ENCODE peak calls at places on chromosomes 7 and 10, in eight cellular contexts. One of them, this sample, is unnamed.

GRCh38 chr10:73758704-73759511 is 14.7 kb downstream of the SEC24C start:
- DNase-seq in iris pigment epithelial cell: no peak
- DNase-seq in globus pallidus: no peak
- DNase-seq in T-helper 9 cell: no peak
- DNase-seq in tibial nerve: no peak
- DNase-seq in stimulated activated CD8-positive, alpha-beta memory T cell treated with anti-CD3 and anti-CD28 coated beads, Interleukin-15, amount 100 ng/mL, for 24 hours: no peak
- DNase-seq in stimulated activated CD4-positive, alpha-beta T cell treated with anti-CD3 and anti-CD28 coated beads, Interleukin-2, amount 100 ng/mL, for 48 hours: no peak
- DNase-seq in hypothalamus: no peak
- DNase-seq in this sample: no peak

GRCh38 chr10:82778908-82779307 is 903.9 kb downstream of the NRG3 start:
- DNase-seq in iris pigment epithelial cell: no peak
- DNase-seq in globus pallidus: no peak
- DNase-seq in T-helper 9 cell: no peak
- DNase-seq in tibial nerve: no peak
- DNase-seq in stimulated activated CD8-positive, alpha-beta memory T cell treated with anti-CD3 and anti-CD28 coated beads, Interleukin-15, amount 100 ng/mL, for 24 hours: no peak
- DNase-seq in stimulated activated CD4-positive, alpha-beta T cell treated with anti-CD3 and anti-CD28 coated beads, Interleukin-2, amount 100 ng/mL, for 48 hours: no peak
- DNase-seq in hypothalamus: no peak
- DNase-seq in this sample: no peak

GRCh38 chr7:149884541-149884940 is 10.8 kb downstream of the ATP6V0E2 start:
- DNase-seq in iris pigment epithelial cell: no peak
- DNase-seq in globus pallidus: no peak
- DNase-seq in T-helper 9 cell: no peak
- DNase-seq in tibial nerve: no peak
- DNase-seq in stimulated activated CD8-positive, alpha-beta memory T cell treated with anti-CD3 and anti-CD28 coated beads, Interleukin-15, amount 100 ng/mL, for 24 hours: no peak
- DNase-seq in stimulated activated CD4-positive, alpha-beta T cell treated with anti-CD3 and anti-CD28 coated beads, Interleukin-2, amount 100 ng/mL, for 48 hours: no peak
- DNase-seq in hypothalamus: no peak
- DNase-seq in this sample: no peak

GRCh38 chr7:129370812-129371211 is 63.4 kb upstream of the STRIP2 start:
- DNase-seq in iris pigment epithelial cell: no peak
- DNase-seq in globus pallidus: no peak
- DNase-seq in T-helper 9 cell: no peak
- DNase-seq in tibial nerve: no peak
- DNase-seq in stimulated activated CD8-positive, alpha-beta memory T cell treated with anti-CD3 and anti-CD28 coated beads, Interleukin-15, amount 100 ng/mL, for 24 hours: no peak
- DNase-seq in stimulated activated CD4-positive, alpha-beta T cell treated with anti-CD3 and anti-CD28 coated beads, Interleukin-2, amount 100 ng/mL, for 48 hours: no peak
- DNase-seq in hypothalamus: no peak
- DNase-seq in this sample: no peak

GRCh38 chr10:22246680-22247391 is 29.0 kb upstream of the EBLN1 start:
- DNase-seq in iris pigment epithelial cell: peak
- DNase-seq in globus pallidus: no peak
- DNase-seq in T-helper 9 cell: no peak
- DNase-seq in tibial nerve: no peak
- DNase-seq in stimulated activated CD8-positive, alpha-beta memory T cell treated with anti-CD3 and anti-CD28 coated beads, Interleukin-15, amount 100 ng/mL, for 24 hours: no peak
- DNase-seq in stimulated activated CD4-positive, alpha-beta T cell treated with anti-CD3 and anti-CD28 coated beads, Interleukin-2, amount 100 ng/mL, for 48 hours: no peak
- DNase-seq in hypothalamus: no peak
- DNase-seq in this sample: peak

GRCh38 chr10:44366936-44367630 is 17.8 kb downstream of the CXCL12 start:
- DNase-seq in iris pigment epithelial cell: no peak
- DNase-seq in globus pallidus: no peak
- DNase-seq in T-helper 9 cell: no peak
- DNase-seq in tibial nerve: no peak
- DNase-seq in stimulated activated CD8-positive, alpha-beta memory T cell treated with anti-CD3 and anti-CD28 coated beads, Interleukin-15, amount 100 ng/mL, for 24 hours: no peak
- DNase-seq in stimulated activated CD4-positive, alpha-beta T cell treated with anti-CD3 and anti-CD28 coated beads, Interleukin-2, amount 100 ng/mL, for 48 hours: no peak
- DNase-seq in hypothalamus: no peak
- DNase-seq in this sample: peak

GRCh38 chr10:71575934-71576801 is 143.4 kb downstream of the C10orf105 start:
- DNase-seq in iris pigment epithelial cell: no peak
- DNase-seq in globus pallidus: no peak
- DNase-seq in T-helper 9 cell: no peak
- DNase-seq in tibial nerve: no peak
- DNase-seq in stimulated activated CD8-positive, alpha-beta memory T cell treated with anti-CD3 and anti-CD28 coated beads, Interleukin-15, amount 100 ng/mL, for 24 hours: no peak
- DNase-seq in stimulated activated CD4-positive, alpha-beta T cell treated with anti-CD3 and anti-CD28 coated beads, Interleukin-2, amount 100 ng/mL, for 48 hours: no peak
- DNase-seq in hypothalamus: no peak
- DNase-seq in this sample: no peak

GRCh38 chr10:70967591-70968588 is 79.5 kb upstream of the PCBD1 start:
- DNase-seq in iris pigment epithelial cell: peak
- DNase-seq in globus pallidus: no peak
- DNase-seq in T-helper 9 cell: no peak
- DNase-seq in tibial nerve: no peak
- DNase-seq in stimulated activated CD8-positive, alpha-beta memory T cell treated with anti-CD3 and anti-CD28 coated beads, Interleukin-15, amount 100 ng/mL, for 24 hours: no peak
- DNase-seq in stimulated activated CD4-positive, alpha-beta T cell treated with anti-CD3 and anti-CD28 coated beads, Interleukin-2, amount 100 ng/mL, for 48 hours: no peak
- DNase-seq in hypothalamus: no peak
- DNase-seq in this sample: no peak

GRCh38 chr10:24114561-24114960 is 94.4 kb upstream of the KIAA1217 start:
- DNase-seq in iris pigment epithelial cell: no peak
- DNase-seq in globus pallidus: no peak
- DNase-seq in T-helper 9 cell: no peak
- DNase-seq in tibial nerve: no peak
- DNase-seq in stimulated activated CD8-positive, alpha-beta memory T cell treated with anti-CD3 and anti-CD28 coated beads, Interleukin-15, amount 100 ng/mL, for 24 hours: no peak
- DNase-seq in stimulated activated CD4-positive, alpha-beta T cell treated with anti-CD3 and anti-CD28 coated beads, Interleukin-2, amount 100 ng/mL, for 48 hours: no peak
- DNase-seq in hypothalamus: no peak
- DNase-seq in this sample: no peak

GRCh38 chr7:15571303-15571878 is 9.6 kb upstream of the AGMO start:
- DNase-seq in iris pigment epithelial cell: peak
- DNase-seq in globus pallidus: no peak
- DNase-seq in T-helper 9 cell: no peak
- DNase-seq in tibial nerve: no peak
- DNase-seq in stimulated activated CD8-positive, alpha-beta memory T cell treated with anti-CD3 and anti-CD28 coated beads, Interleukin-15, amount 100 ng/mL, for 24 hours: no peak
- DNase-seq in stimulated activated CD4-positive, alpha-beta T cell treated with anti-CD3 and anti-CD28 coated beads, Interleukin-2, amount 100 ng/mL, for 48 hours: no peak
- DNase-seq in hypothalamus: no peak
- DNase-seq in this sample: peak

GRCh38 chr10:58017719-58018367 is 249.9 kb downstream of the IPMK start:
- DNase-seq in iris pigment epithelial cell: peak
- DNase-seq in globus pallidus: no peak
- DNase-seq in T-helper 9 cell: no peak
- DNase-seq in tibial nerve: no peak
- DNase-seq in stimulated activated CD8-positive, alpha-beta memory T cell treated with anti-CD3 and anti-CD28 coated beads, Interleukin-15, amount 100 ng/mL, for 24 hours: no peak
- DNase-seq in stimulated activated CD4-positive, alpha-beta T cell treated with anti-CD3 and anti-CD28 coated beads, Interleukin-2, amount 100 ng/mL, for 48 hours: no peak
- DNase-seq in hypothalamus: no peak
- DNase-seq in this sample: peak

GRCh38 chr10:62437696-62438095 is 63.5 kb downstream of the ZNF365 start:
- DNase-seq in iris pigment epithelial cell: peak
- DNase-seq in globus pallidus: peak
- DNase-seq in T-helper 9 cell: no peak
- DNase-seq in tibial nerve: peak
- DNase-seq in stimulated activated CD8-positive, alpha-beta memory T cell treated with anti-CD3 and anti-CD28 coated beads, Interleukin-15, amount 100 ng/mL, for 24 hours: no peak
- DNase-seq in stimulated activated CD4-positive, alpha-beta T cell treated with anti-CD3 and anti-CD28 coated beads, Interleukin-2, amount 100 ng/mL, for 48 hours: no peak
- DNase-seq in hypothalamus: no peak
- DNase-seq in this sample: peak